ENCODE peak calls at places on chromosomes 6 and 20, in ten cellular contexts. K is GM03348; S is hepatocyte; Z is G401; R is glutamatergic neuron; J is stimulated activated effector memory CD8-positive, alpha-beta T cell treated with anti-CD3 and anti-CD28 coated beads, Interleukin-12 subunit alpha, Interleukin-12 subunit beta, amount 100 ng/mL, for 72 hours; H is cardiac muscle cell; L is naive thymus-derived CD8-positive, alpha-beta T cell; X is AG08395; E is CD8-positive, alpha-beta T cell. F is an unnamed sample.

GRCh38 chr20:44409132-44409600 is 53.7 kb downstream of the HNF4A start:
- DNase-seq in H (no peak), X (peak; percentile 85), S (no peak), K (peak; percentile 71), R (no peak), L (no peak), E (no peak), J (no peak), Z (no peak), F (no peak)

GRCh38 chr20:61926253-61926613 is 139.4 kb downstream of the TAF4 start:
- DNase-seq in H (no peak), S (no peak), L (no peak), X (no peak), Z (no peak), J (no peak), K (no peak), E (no peak), R (peak; percentile 7), F (no peak)

GRCh38 chr6:116511424-116512131 is at the start of gene CALHM5:
- DNase-seq in K (peak; percentile 85), L (no peak), H (peak; percentile 28), J (no peak), X (peak; percentile 85), R (no peak), E (no peak), S (peak; percentile 68), Z (no peak), F (peak; percentile 95)

GRCh38 chr20:9789136-9789535 is 49.7 kb downstream of the PAK5 start:
- DNase-seq in J (no peak), X (no peak), L (no peak), H (no peak), S (no peak), R (no peak), Z (peak; percentile 70), E (no peak), K (no peak), F (no peak)

GRCh38 chr6:54802775-54803631 is 43.6 kb upstream of the FAM83B start:
- DNase-seq in J (no peak), E (no peak), K (peak; percentile 56), S (peak; percentile 53), Z (no peak), H (no peak), L (no peak), X (peak; percentile 44), R (no peak), F (no peak)

GRCh38 chr6:40894962-40895799 is 143.8 kb downstream of the UNC5CL start:
- DNase-seq in H (peak; percentile 78), Z (no peak), S (peak; percentile 82), K (peak; percentile 90), E (no peak), L (no peak), X (peak; percentile 82), R (peak; percentile 69), J (no peak), F (peak; percentile 43)

GRCh38 chr6:2086328-2087008 is 158.9 kb downstream of the GMDS start:
- DNase-seq in L (no peak), E (no peak), Z (no peak), R (no peak), J (no peak), S (no peak), X (peak; percentile 38), H (no peak), K (peak; percentile 38), F (no peak)

GRCh38 chr20:22757424-22758189 is 173.2 kb upstream of the FOXA2 start:
- DNase-seq in H (no peak), L (no peak), X (no peak), K (no peak), R (no peak), E (no peak), J (no peak), Z (no peak), S (no peak), F (peak; percentile 11)

GRCh38 chr6:168047841-168048723 is 30.9 kb downstream of the FRMD1 start:
- DNase-seq in S (no peak), Z (no peak), K (no peak), E (no peak), X (no peak), J (no peak), R (no peak), L (no peak), H (no peak), F (no peak)

GRCh38 chr20:48489046-48489463 is 338.7 kb downstream of the PREX1 start:
- DNase-seq in H (no peak), R (no peak), S (no peak), K (no peak), J (no peak), Z (no peak), X (no peak), L (no peak), E (no peak), F (no peak)

GRCh38 chr6:64000873-64001497 is 365.4 kb downstream of the PHF3 start:
- DNase-seq in R (no peak), L (no peak), Z (no peak), H (no peak), X (no peak), S (no peak), K (no peak), J (no peak), E (no peak), F (no peak)

GRCh38 chr6:113879186-113880096 is 22.3 kb downstream of the MARCKS start:
- DNase-seq in L (peak; percentile 13), E (no peak), J (no peak), Z (peak; percentile 93), H (peak; percentile 70), K (peak; percentile 77), X (peak; percentile 79), S (peak; percentile 83), R (peak; percentile 40), F (peak; percentile 69)

GRCh38 chr6:121994936-121995335 is 404.5 kb upstream of the HSF2 start:
- DNase-seq in H (no peak), K (no peak), L (no peak), E (no peak), R (no peak), S (no peak), Z (no peak), J (no peak), X (no peak), F (no peak)

GRCh38 chr6:149860834-149861602 is 3.1 kb downstream of the LRP11 start:
- DNase-seq in Z (no peak), K (no peak), L (no peak), J (no peak), X (no peak), E (no peak), R (no peak), S (no peak), H (no peak), F (no peak)

GRCh38 chr6:98579941-98580340 is 254.4 kb upstream of the POU3F2 start:
- DNase-seq in X (peak; percentile 10), L (no peak), K (peak; percentile 14), R (no peak), E (no peak), H (no peak), J (no peak), Z (no peak), S (no peak), F (no peak)

GRCh38 chr6:97215157-97215769 is 67.8 kb downstream of the MMS22L start:
- DNase-seq in E (no peak), Z (peak; percentile 43), L (no peak), H (peak; percentile 64), R (peak; percentile 53), X (peak; percentile 77), S (peak; percentile 69), K (peak; percentile 76), J (no peak), F (peak; percentile 70)

GRCh38 chr20:29079769-29080690 is 2177.4 kb upstream of the DEFB115 start:
- DNase-seq in J (no peak), X (no peak), Z (peak; percentile 49), H (no peak), E (no peak), K (no peak), S (no peak), L (peak; percentile 23), R (no peak), F (peak; percentile 90)

GRCh38 chr20:37596890-37597539 is 69.3 kb upstream of the BLCAP start:
- DNase-seq in X (no peak), Z (no peak), S (no peak), L (no peak), R (no peak), J (no peak), E (no peak), K (no peak), H (no peak), F (no peak)

GRCh38 chr6:150491131-150491795 is 108.4 kb upstream of the PLEKHG1 start:
- DNase-seq in L (no peak), H (no peak), E (no peak), R (no peak), Z (no peak), S (peak; percentile 26), K (no peak), J (no peak), X (peak; percentile 32), F (no peak)

GRCh38 chr20:36343641-36344040 is 37.5 kb downstream of the DLGAP4 start:
- DNase-seq in L (no peak), R (no peak), E (no peak), X (no peak), H (no peak), J (no peak), K (no peak), Z (no peak), S (no peak), F (no peak)

GRCh38 chr6:5499644-5500306 is 238.5 kb downstream of the FARS2 start:
- DNase-seq in E (no peak), J (no peak), S (no peak), Z (no peak), X (peak; percentile 55), R (no peak), K (peak; percentile 23), H (no peak), L (no peak), F (no peak)

GRCh38 chr6:169363590-169363989 is 109.9 kb upstream of the THBS2 start:
- DNase-seq in K (peak; percentile 84), S (no peak), R (no peak), E (no peak), X (peak; percentile 91), J (no peak), L (no peak), H (no peak), Z (no peak), F (no peak)

GRCh38 chr20:53677447-53678314 is 84.0 kb upstream of the ZNF217 start:
- DNase-seq in Z (no peak), J (no peak), X (no peak), S (peak; percentile 75), K (peak; percentile 31), E (no peak), H (peak; percentile 45), R (peak; percentile 32), L (peak; percentile 38), F (peak; percentile 40)

GRCh38 chr20:51871943-51872342 is 69.6 kb upstream of the SALL4 start:
- DNase-seq in E (no peak), K (no peak), X (no peak), R (no peak), H (no peak), S (peak; percentile 64), J (no peak), L (no peak), Z (no peak), F (no peak)

GRCh38 chr6:134240664-134241431 is 77.1 kb downstream of the SGK1 start:
- DNase-seq in K (no peak), J (peak; percentile 44), S (no peak), X (no peak), R (no peak), H (no peak), L (peak; percentile 96), Z (no peak), E (peak; percentile 90), F (no peak)

GRCh38 chr6:41712651-41713103 is 22.7 kb downstream of the TFEB start:
- DNase-seq in H (no peak), Z (peak; percentile 83), S (no peak), J (no peak), L (no peak), X (peak; percentile 67), E (no peak), R (no peak), K (no peak), F (no peak)

GRCh38 chr6:6851059-6851658 is 256.6 kb upstream of the RREB1 start:
- DNase-seq in X (peak; percentile 93), E (no peak), J (no peak), R (no peak), S (peak; percentile 75), K (peak; percentile 43), L (no peak), H (no peak), Z (peak; percentile 8), F (peak; percentile 94)

GRCh38 chr6:140271759-140272377 is 897.4 kb upstream of the CITED2 start:
- DNase-seq in E (no peak), J (no peak), Z (no peak), R (no peak), S (no peak), H (peak; percentile 65), L (no peak), K (no peak), X (no peak), F (no peak)

F was measured in trophoblast cell.